ENCODE peak calls at places on chromosome 1, in six cellular contexts. One of them, this sample, is unnamed.

GRCh38 chr1:247409869-247410544 is 6.0 kb upstream of the NLRP3 start:
- DNase-seq in T follicular helper cell: no peak
- DNase-seq in lower lobe of right lung: no peak
- DNase-seq in T-cell: no peak
- DNase-seq in EH: no peak
- DNase-seq in HT-29: no peak
- DNase-seq in this sample: no peak

GRCh38 chr1:174990382-174990999 is 9.3 kb upstream of the CACYBP start:
- DNase-seq in T follicular helper cell: no peak
- DNase-seq in lower lobe of right lung: no peak
- DNase-seq in T-cell: no peak
- DNase-seq in EH: peak; percentile 84
- DNase-seq in HT-29: peak; percentile 62
- DNase-seq in this sample: peak; percentile 58

GRCh38 chr1:175191654-175192053 is 922 bp downstream of the KIAA0040 start:
- DNase-seq in T follicular helper cell: no peak
- DNase-seq in lower lobe of right lung: no peak
- DNase-seq in T-cell: no peak
- DNase-seq in EH: peak; percentile 48
- DNase-seq in HT-29: no peak
- DNase-seq in this sample: peak; percentile 79

GRCh38 chr1:70247122-70247521 is 25.9 kb downstream of the SRSF11 start:
- DNase-seq in T follicular helper cell: no peak
- DNase-seq in lower lobe of right lung: no peak
- DNase-seq in T-cell: no peak
- DNase-seq in EH: no peak
- DNase-seq in HT-29: no peak
- DNase-seq in this sample: no peak

GRCh38 chr1:26744075-26744958 is 43.4 kb upstream of the PIGV start:
- DNase-seq in T follicular helper cell: peak; percentile 66
- DNase-seq in lower lobe of right lung: peak; percentile 79
- DNase-seq in T-cell: peak; percentile 72
- DNase-seq in EH: peak; percentile 97
- DNase-seq in HT-29: no peak
- DNase-seq in this sample: peak; percentile 96

GRCh38 chr1:47646676-47647075 is 208.8 kb downstream of the FOXD2 start:
- DNase-seq in T follicular helper cell: no peak
- DNase-seq in lower lobe of right lung: no peak
- DNase-seq in T-cell: no peak
- DNase-seq in EH: no peak
- DNase-seq in HT-29: no peak
- DNase-seq in this sample: no peak

GRCh38 chr1:159510223-159510530 is 25.6 kb downstream of the OR10J5 start:
- DNase-seq in T follicular helper cell: no peak
- DNase-seq in lower lobe of right lung: no peak
- DNase-seq in T-cell: no peak
- DNase-seq in EH: peak; percentile 1
- DNase-seq in HT-29: no peak
- DNase-seq in this sample: no peak

GRCh38 chr1:21362096-21362495 is 71.8 kb upstream of the ECE1 start:
- DNase-seq in T follicular helper cell: no peak
- DNase-seq in lower lobe of right lung: no peak
- DNase-seq in T-cell: no peak
- DNase-seq in EH: no peak
- DNase-seq in HT-29: no peak
- DNase-seq in this sample: no peak

GRCh38 chr1:172834609-172835008 is 175.7 kb downstream of the FASLG start:
- DNase-seq in T follicular helper cell: no peak
- DNase-seq in lower lobe of right lung: no peak
- DNase-seq in T-cell: no peak
- DNase-seq in EH: no peak
- DNase-seq in HT-29: no peak
- DNase-seq in this sample: no peak